ENCODE peak calls at places on chromosome 6, in five cellular contexts. X, V, D, A and C are unnamed samples.
A peak's percentile ranks its signal among the peaks of the same experiment; 100 is the strongest.

GRCh38 chr6:148142821-148143220 is 199.8 kb upstream of the SASH1 start:
- DNase-seq in X (no peak), V (no peak), D (no peak), A (no peak), C (no peak)

GRCh38 chr6:50330347-50330746 is 280.6 kb upstream of the DEFB112 start:
- DNase-seq in X (no peak), V (no peak), D (no peak), A (no peak), C (no peak)

GRCh38 chr6:38239719-38240451 is 399.8 kb downstream of the BTBD9 start:
- DNase-seq in X (no peak), V (no peak), D (no peak), A (no peak), C (no peak)

GRCh38 chr6:169779092-169779815 is 27.8 kb downstream of the ERMARD start:
- DNase-seq in X (no peak), V (no peak), D (no peak), A (peak; percentile 6), C (no peak)

GRCh38 chr6:137853569-137854213 is 13.4 kb upstream of the TNFAIP3 start:
- DNase-seq in X (no peak), V (no peak), D (no peak), A (no peak), C (no peak)

GRCh38 chr6:142680308-142680707 is 264.7 kb downstream of the HIVEP2 start:
- DNase-seq in X (no peak), V (no peak), D (no peak), A (peak; percentile 35), C (peak; percentile 28)

GRCh38 chr6:160960839-160961238 is 30.7 kb upstream of the MAP3K4 start:
- DNase-seq in X (no peak), V (no peak), D (no peak), A (no peak), C (no peak)

GRCh38 chr6:70684794-70685493 is 17.3 kb downstream of the SMAP1 start:
- DNase-seq in X (no peak), V (no peak), D (no peak), A (no peak), C (no peak)

GRCh38 chr6:165571721-165572132 is 91.3 kb downstream of the PDE10A start:
- DNase-seq in X (no peak), V (no peak), D (no peak), A (no peak), C (peak; percentile 62)

GRCh38 chr6:162684961-162685360 is 42.6 kb downstream of the PRKN start:
- DNase-seq in X (no peak), V (peak; percentile 25), D (no peak), A (no peak), C (no peak)
- TF ChIP-seq CTCF in X (no peak), V (no peak), D (no peak), A (no peak), C (no peak)

DNA sequence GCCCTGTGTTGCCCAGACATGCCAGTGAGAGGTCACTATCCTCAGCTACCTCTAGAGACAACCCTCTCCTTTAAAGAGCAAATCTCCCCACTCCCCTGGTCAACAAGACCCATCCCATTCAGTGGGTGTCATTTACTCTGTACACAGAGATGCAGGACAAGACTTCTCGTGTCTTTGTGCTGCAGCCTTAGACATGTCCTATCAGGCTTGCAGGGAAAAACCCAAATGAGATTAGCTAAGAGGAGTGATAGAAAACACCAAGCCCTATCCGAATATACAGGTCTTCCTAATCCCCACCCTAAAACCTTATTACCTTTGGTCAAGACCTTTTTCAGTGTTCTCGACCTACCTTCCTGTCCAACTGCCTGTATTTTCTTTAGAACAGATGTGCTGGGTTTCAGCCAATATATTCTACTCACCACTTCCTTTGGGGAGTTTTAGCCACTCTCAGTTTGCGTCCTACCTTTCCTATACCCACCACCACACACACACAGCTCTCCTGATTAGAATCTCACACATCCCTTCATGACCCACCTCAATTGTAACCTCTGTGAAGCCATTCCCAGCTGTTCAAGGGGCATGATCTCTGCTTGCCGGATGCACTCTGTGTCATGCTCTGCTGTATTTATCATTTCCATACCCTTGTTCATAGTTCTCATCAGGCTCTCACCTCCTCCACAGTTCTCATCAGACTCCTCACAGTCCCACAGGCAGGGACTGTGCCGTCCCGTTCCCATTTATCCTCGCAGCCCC is 39.7 kb downstream of the TRAM2 start:
- DNase-seq in X (no peak), V (no peak), D (no peak), A (no peak), C (no peak)
- H3K4me3 ChIP-seq in X (no peak overlapping the region), V (no peak overlapping the region), D (no peak overlapping the region), A (no peak overlapping the region), C (no peak overlapping the region)

GRCh38 chr6:140011537-140011936 is 637.1 kb upstream of the CITED2 start:
- DNase-seq in X (no peak), V (no peak), D (no peak), A (no peak), C (no peak)
- TF ChIP-seq CTCF in X (no peak), V (no peak), D (no peak), A (no peak), C (no peak)

DNA sequence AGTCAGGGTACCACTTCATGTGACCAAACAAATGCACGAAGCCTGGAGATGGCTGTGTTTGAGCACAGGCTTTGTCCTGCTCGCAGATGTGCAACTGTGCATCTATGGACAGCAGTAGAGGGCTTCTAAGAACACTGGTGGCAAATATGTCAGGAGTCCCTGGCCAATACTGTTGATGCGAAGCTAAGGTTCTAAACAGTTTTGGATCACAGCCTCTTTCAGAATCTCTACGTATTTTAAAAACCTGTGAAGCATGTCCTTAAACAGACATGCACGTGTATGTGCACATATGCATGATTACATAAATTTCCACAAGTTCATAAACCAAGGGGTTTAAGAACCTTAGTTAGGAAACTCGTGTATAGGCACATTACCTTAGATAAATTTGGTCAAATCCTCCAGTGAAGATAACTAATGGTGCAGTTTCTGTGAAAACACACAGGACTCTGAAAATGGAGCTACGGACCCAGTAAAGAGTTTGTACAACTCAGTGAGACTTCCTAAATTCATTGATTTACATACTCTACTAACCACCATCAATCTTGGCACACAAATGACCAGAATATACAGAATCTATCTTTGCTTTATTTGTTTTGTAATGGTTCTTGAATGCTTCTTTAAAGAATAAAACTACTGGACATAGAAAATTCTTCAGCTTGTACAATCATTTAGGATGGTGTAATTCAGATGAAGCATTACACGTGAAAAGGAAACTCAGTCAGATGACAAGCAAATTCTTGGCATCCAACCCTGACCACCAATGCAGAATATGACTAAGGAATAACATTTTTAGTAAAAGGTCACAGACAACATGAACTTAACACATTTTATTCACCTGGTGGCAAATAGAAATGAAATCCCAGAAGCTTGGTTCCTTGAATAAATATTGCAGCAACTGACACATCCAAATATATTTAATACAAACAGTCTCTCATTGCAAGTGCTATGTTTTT is 27.4 kb downstream of the KCNQ5 start:
- DNase-seq in X (no peak), V (peak; percentile 23), D (no peak), A (no peak), C (peak; percentile 87)
- H3K4me3 ChIP-seq in X (no peak overlapping the region), V (no peak overlapping the region), D (no peak overlapping the region), A (no peak overlapping the region), C (no peak overlapping the region)

GRCh38 chr6:129670634-129671033 is 39.3 kb downstream of the ARHGAP18 start:
- DNase-seq in X (no peak), V (no peak), D (no peak), A (no peak), C (no peak)

GRCh38 chr6:129667621-129668020 is 42.4 kb downstream of the ARHGAP18 start:
- DNase-seq in X (peak; percentile 25), V (no peak), D (no peak), A (no peak), C (peak; percentile 93)

GRCh38 chr6:129663531-129663930 is 46.4 kb downstream of the ARHGAP18 start:
- DNase-seq in X (no peak), V (no peak), D (no peak), A (no peak), C (no peak)

GRCh38 chr6:129665555-129665954 is 44.4 kb downstream of the ARHGAP18 start:
- DNase-seq in X (no peak), V (no peak), D (no peak), A (no peak), C (no peak)

DNA sequence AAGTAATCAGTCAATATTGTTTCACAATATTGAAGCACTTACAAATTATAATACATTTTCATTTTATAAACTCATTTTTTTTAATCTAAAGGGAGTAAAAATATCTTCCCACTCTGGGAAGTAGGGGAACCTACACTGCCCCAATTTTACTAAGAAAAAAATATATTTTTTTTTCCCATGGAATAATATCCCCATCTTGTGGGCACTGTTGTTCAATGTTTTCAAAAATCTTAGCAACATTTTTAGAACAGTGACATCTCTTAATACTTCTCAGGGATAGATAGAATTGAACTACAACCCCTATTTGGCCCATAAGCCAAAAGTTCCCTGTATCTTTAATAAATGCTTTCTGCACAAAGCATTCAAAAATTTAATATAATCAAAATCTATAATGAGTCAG is 42.9 kb downstream of the ARHGAP18 start:
- DNase-seq in X (no peak), V (no peak), D (no peak), A (no peak), C (peak; percentile 64)
- TF ChIP-seq CTCF in X (no peak), V (no peak), D (no peak), A (no peak), C (peak; percentile 21)

DNA sequence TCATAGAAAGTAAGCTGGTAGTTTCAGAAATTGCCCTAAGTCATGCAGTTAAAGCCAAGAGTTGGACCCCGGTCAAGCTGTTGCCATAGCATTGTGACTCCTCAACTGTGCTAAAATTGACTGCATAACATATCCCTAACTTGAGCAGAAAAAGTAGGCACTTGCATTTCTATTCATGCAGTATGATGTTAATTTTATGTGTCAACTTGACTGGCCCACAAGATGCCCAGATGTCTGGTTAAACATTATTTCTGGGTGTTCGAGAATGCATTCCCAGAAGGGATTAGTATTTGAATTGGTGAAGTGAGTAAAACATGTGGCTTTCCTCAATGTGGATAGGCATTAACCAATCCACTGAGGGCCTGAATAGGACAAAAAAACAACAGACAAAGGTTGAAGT is 136.3 kb downstream of the GPR63 start:
- DNase-seq in X (no peak), V (no peak), D (no peak), A (no peak), C (no peak)
- H3K4me3 ChIP-seq in X (no peak overlapping the region), V (no peak overlapping the region), D (no peak overlapping the region), A (no peak overlapping the region), C (no peak overlapping the region)